ENCODE peak calls at places on chromosomes 2 and 18, in six cellular contexts. One of them, this sample, is unnamed.

GRCh38 chr2:68336192-68336591 is 16.4 kb upstream of the CNRIP1 start:
- DNase-seq in LoVo: no peak
- DNase-seq in NCI-H2171: no peak
- DNase-seq in astrocyte: peak; percentile 77
- DNase-seq in foreskin fibroblast: peak; percentile 78
- DNase-seq in kidney tubule cell: peak; percentile 44
- DNase-seq in this sample: no peak

GRCh38 chr2:66370824-66371223 is 64.1 kb upstream of the MEIS1 start:
- DNase-seq in LoVo: no peak
- DNase-seq in NCI-H2171: no peak
- DNase-seq in astrocyte: no peak
- DNase-seq in foreskin fibroblast: no peak
- DNase-seq in kidney tubule cell: no peak
- DNase-seq in this sample: no peak

GRCh38 chr2:200762127-200762526 is 49.6 kb upstream of the BZW1 start:
- DNase-seq in LoVo: no peak
- DNase-seq in NCI-H2171: no peak
- DNase-seq in astrocyte: peak; percentile 15
- DNase-seq in foreskin fibroblast: no peak
- DNase-seq in kidney tubule cell: no peak
- DNase-seq in this sample: no peak

GRCh38 chr2:236875906-236876505 is 209.7 kb upstream of the COPS8 start:
- DNase-seq in LoVo: no peak
- DNase-seq in NCI-H2171: no peak
- DNase-seq in astrocyte: no peak
- DNase-seq in foreskin fibroblast: no peak
- DNase-seq in kidney tubule cell: no peak
- DNase-seq in this sample: no peak

GRCh38 chr2:46487667-46488333 is 8.4 kb downstream of the TMEM247 start:
- DNase-seq in LoVo: no peak
- DNase-seq in NCI-H2171: no peak
- DNase-seq in astrocyte: peak; percentile 67
- DNase-seq in foreskin fibroblast: peak; percentile 94
- DNase-seq in kidney tubule cell: peak; percentile 75
- DNase-seq in this sample: no peak

GRCh38 chr18:27749189-27749588 is 427.7 kb downstream of the CDH2 start:
- DNase-seq in LoVo: no peak
- DNase-seq in NCI-H2171: no peak
- DNase-seq in astrocyte: no peak
- DNase-seq in foreskin fibroblast: no peak
- DNase-seq in kidney tubule cell: peak; percentile 40
- DNase-seq in this sample: no peak

GRCh38 chr2:119735565-119735964 is 24.2 kb upstream of the PTPN4 start:
- DNase-seq in LoVo: no peak
- DNase-seq in NCI-H2171: no peak
- DNase-seq in astrocyte: no peak
- DNase-seq in foreskin fibroblast: no peak
- DNase-seq in kidney tubule cell: no peak
- DNase-seq in this sample: no peak

GRCh38 chr2:60818272-60818671 is 62.2 kb downstream of the PAPOLG start:
- DNase-seq in LoVo: no peak
- DNase-seq in NCI-H2171: no peak
- DNase-seq in astrocyte: no peak
- DNase-seq in foreskin fibroblast: peak; percentile 17
- DNase-seq in kidney tubule cell: peak; percentile 13
- DNase-seq in this sample: no peak

GRCh38 chr2:55876425-55877084 is 47.0 kb downstream of the EFEMP1 start:
- DNase-seq in LoVo: no peak
- DNase-seq in NCI-H2171: no peak
- DNase-seq in astrocyte: no peak
- DNase-seq in foreskin fibroblast: no peak
- DNase-seq in kidney tubule cell: no peak
- DNase-seq in this sample: no peak

GRCh38 chr2:121902171-121902591 is 146.7 kb downstream of the TSN start:
- DNase-seq in LoVo: no peak
- DNase-seq in NCI-H2171: no peak
- DNase-seq in astrocyte: no peak
- DNase-seq in foreskin fibroblast: no peak
- DNase-seq in kidney tubule cell: no peak
- DNase-seq in this sample: no peak

GRCh38 chr2:43349944-43350343 is 123.5 kb upstream of the ZFP36L2 start:
- DNase-seq in LoVo: no peak
- DNase-seq in NCI-H2171: no peak
- DNase-seq in astrocyte: no peak
- DNase-seq in foreskin fibroblast: peak; percentile 24
- DNase-seq in kidney tubule cell: no peak
- DNase-seq in this sample: no peak

GRCh38 chr2:216012133-216012829 is 1.1 kb downstream of the MREG start:
- DNase-seq in LoVo: peak; percentile 17
- DNase-seq in NCI-H2171: no peak
- DNase-seq in astrocyte: peak; percentile 83
- DNase-seq in foreskin fibroblast: peak; percentile 47
- DNase-seq in kidney tubule cell: peak; percentile 92
- DNase-seq in this sample: no peak

GRCh38 chr2:122163596-122163995 is 408.1 kb downstream of the TSN start:
- DNase-seq in LoVo: no peak
- DNase-seq in NCI-H2171: no peak
- DNase-seq in astrocyte: no peak
- DNase-seq in foreskin fibroblast: no peak
- DNase-seq in kidney tubule cell: no peak
- DNase-seq in this sample: no peak

GRCh38 chr18:48858676-48859075 is 92.1 kb downstream of the SMAD7 start:
- DNase-seq in LoVo: no peak
- DNase-seq in NCI-H2171: no peak
- DNase-seq in astrocyte: no peak
- DNase-seq in foreskin fibroblast: peak; percentile 43
- DNase-seq in kidney tubule cell: no peak
- DNase-seq in this sample: no peak

GRCh38 chr18:24271381-24272331 is 126.0 kb downstream of the OSBPL1A start:
- DNase-seq in LoVo: peak; percentile 77
- DNase-seq in NCI-H2171: peak; percentile 60
- DNase-seq in astrocyte: peak; percentile 73
- DNase-seq in foreskin fibroblast: peak; percentile 88
- DNase-seq in kidney tubule cell: peak; percentile 87
- DNase-seq in this sample: peak; percentile 43